ENCODE peak calls at places on chromosomes 16 and 17, in five cellular contexts. J is glutamatergic neuron, D is bronchial epithelial cell, G is cardiac muscle cell, B is WTC11. V is an unnamed sample.

GRCh38 chr17:8794636-8795035 is 4.5 kb downstream of the MFSD6L start:
- DNase-seq in J (no peak), D (no peak), G (no peak), B (no peak), V (no peak)

GRCh38 chr17:28476076-28476475 is 2.6 kb downstream of the SLC13A2 start:
- DNase-seq in J (no peak), D (no peak), G (no peak), B (no peak), V (no peak)

GRCh38 chr17:79941088-79942010 is 94.3 kb downstream of the TBC1D16 start:
- DNase-seq in J (peak), D (no peak), G (no peak), B (peak), V (no peak)

GRCh38 chr17:76597156-76598003 is 11.7 kb upstream of the ST6GALNAC2 start:
- DNase-seq in J (no peak), D (peak), G (no peak), B (no peak), V (no peak)

GRCh38 chr17:45847101-45847500 is 2.4 kb downstream of the SPPL2C start:
- DNase-seq in J (no peak), D (no peak), G (no peak), B (no peak), V (no peak)

GRCh38 chr17:49217651-49218413 is 7.3 kb downstream of the ABI3 start:
- DNase-seq in J (no peak), D (no peak), G (no peak), B (no peak), V (no peak)

GRCh38 chr17:31561469-31562412 is 170.3 kb downstream of the RAB11FIP4 start:
- DNase-seq in J (no peak), D (no peak), G (no peak), B (no peak), V (no peak)

GRCh38 chr16:84268231-84268630 is 26.4 kb upstream of the WFDC1 start:
- DNase-seq in J (no peak), D (no peak), G (no peak), B (no peak), V (no peak)

GRCh38 chr16:90008708-90009145 is 10.5 kb downstream of the DBNDD1 start:
- DNase-seq in J (no peak), D (no peak), G (no peak), B (no peak), V (no peak)

GRCh38 chr16:50166511-50167500 is 13.7 kb downstream of the TENT4B start:
- DNase-seq in J (no peak), D (peak), G (no peak), B (no peak), V (no peak)

GRCh38 chr16:47724386-47724785 is 263.3 kb downstream of the PHKB start:
- DNase-seq in J (no peak), D (no peak), G (no peak), B (no peak), V (no peak)

GRCh38 chr16:85659805-85660511 is 28.8 kb downstream of the GINS2 start:
- DNase-seq in J (peak), D (peak), G (peak), B (peak), V (peak)

GRCh38 chr16:87288753-87289362 is 28.3 kb downstream of the C16orf95 start:
- DNase-seq in J (no peak), D (no peak), G (no peak), B (no peak), V (no peak)

GRCh38 chr17:7956208-7956965 is 24.4 kb downstream of the CNTROB start:
- DNase-seq in J (no peak), D (no peak), G (peak), B (no peak), V (no peak)

GRCh38 chr16:87543436-87544191 is 50.8 kb upstream of the ZCCHC14 start:
- DNase-seq in J (no peak), D (no peak), G (no peak), B (no peak), V (no peak)

GRCh38 chr16:79970551-79971236 is 370.2 kb upstream of the MAF start:
- DNase-seq in J (no peak), D (no peak), G (no peak), B (no peak), V (no peak)

GRCh38 chr17:57953703-57954420 is 1.4 kb downstream of the CUEDC1 start:
- DNase-seq in J (no peak), D (no peak), G (no peak), B (no peak), V (no peak)

GRCh38 chr17:47244697-47245096 is 8.9 kb upstream of the ITGB3 start:
- DNase-seq in J (no peak), D (no peak), G (no peak), B (no peak), V (no peak)

GRCh38 chr17:68443974-68444464 is 13.3 kb downstream of the WIPI1 start:
- DNase-seq in J (no peak), D (no peak), G (no peak), B (no peak), V (no peak)
- TF ChIP-seq CTCF in J (no peak), D (no peak), G (no peak), B (no peak), V (no peak)

DNA sequence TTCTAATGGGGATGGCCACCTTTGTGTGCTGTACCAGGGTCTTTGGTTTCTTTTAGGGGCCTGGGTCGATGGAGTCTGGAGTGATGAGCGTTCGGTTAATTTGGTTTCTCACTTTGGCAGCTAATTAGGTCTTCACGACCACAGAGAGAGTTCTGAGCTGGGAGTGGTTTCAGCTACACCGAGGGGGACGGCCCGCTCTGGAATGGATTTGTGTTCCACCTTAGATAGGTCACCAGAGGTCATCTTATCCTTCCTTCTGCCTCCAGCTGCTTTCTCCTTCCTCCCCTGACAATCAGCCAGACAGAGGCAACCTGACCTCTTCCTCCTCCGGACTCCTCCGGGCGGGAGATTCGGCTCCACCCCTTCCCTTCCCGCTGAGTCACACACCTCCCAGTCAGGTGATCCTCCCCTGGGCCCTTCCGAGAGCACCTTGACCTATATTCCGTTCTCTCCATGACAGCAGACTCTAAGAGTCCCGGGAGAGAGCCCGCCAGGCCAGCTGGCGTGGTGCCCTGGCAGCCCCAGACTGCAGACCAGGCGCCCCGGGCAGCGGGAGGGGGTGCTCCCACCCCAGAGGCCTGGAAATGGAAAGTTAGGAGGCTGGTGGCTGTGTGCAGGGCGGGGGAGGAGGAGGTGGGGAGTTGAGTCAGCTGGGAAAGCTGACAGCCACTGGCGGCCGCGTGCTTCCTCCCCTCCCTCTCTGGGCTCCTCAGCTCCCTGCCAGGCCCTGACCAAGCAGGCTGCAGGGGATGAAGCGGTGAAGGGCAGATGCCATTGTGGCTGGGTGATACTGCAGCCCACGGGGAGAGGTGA is 44.7 kb downstream of the CHD9 start:
- DNase-seq in J (peak), D (peak), G (peak), B (peak), V (no peak)
- TF ChIP-seq CTCF in J (no peak), D (no peak), G (no peak), B (no peak), V (no peak)

DNA sequence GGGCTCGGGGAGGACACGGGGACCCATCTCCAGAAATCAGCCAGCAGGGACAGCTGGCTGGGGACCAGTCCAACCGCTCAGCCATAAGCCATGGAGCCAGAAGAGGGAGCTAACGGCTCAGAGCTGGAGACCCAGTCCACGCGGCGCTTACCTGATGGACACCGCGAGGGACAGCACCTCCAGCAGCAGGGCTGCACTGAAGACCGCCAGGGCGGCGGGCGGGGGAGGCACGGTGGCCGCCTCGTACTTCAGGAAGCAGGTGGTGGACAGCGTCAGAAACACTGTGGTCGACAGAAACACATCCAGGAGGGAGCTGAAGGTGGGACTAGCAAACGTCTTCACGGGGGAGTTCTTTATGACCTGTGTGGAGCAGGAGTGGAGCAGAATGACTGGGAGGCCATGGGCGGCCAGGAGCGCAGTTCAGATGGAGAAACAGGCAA is 102.6 kb upstream of the CREBBP start:
- DNase-seq in J (peak), D (peak), G (peak), B (peak), V (peak)
- TF ChIP-seq CTCF in J (peak), D (peak), G (peak), B (peak), V (peak)

GRCh38 chr16:76634847-76635697 is 357.9 kb downstream of the CNTNAP4 start:
- DNase-seq in J (no peak), D (no peak), G (no peak), B (no peak), V (no peak)

GRCh38 chr16:76639685-76640289 is 362.6 kb downstream of the CNTNAP4 start:
- DNase-seq in J (peak), D (peak), G (peak), B (peak), V (peak)
- TF ChIP-seq CTCF in J (no peak), D (peak), G (peak), B (no peak), V (peak)